ENCODE peak calls at places on chromosomes 6 and 20, in ten cellular contexts. G is mesendoderm; A is NCI-H1092 treated with DMSO at 0.1 percent for 48 hours; W is heart right ventricle; R is cardiac fibroblast; O is RWPE1; H is stimulated activated CD8-positive, alpha-beta memory T cell treated with anti-CD3 and anti-CD28 coated beads, Interleukin-2, amount 100 ng/mL, for 1 hour; Y is hypothalamus; U is cerebellar cortex; B is NCI-H1417. L is an unnamed sample.

GRCh38 chr6:118325220-118325860 is 222.8 kb upstream of the PLN start:
- DNase-seq in G (no peak), A (no peak), W (no peak), R (peak), O (peak), H (no peak), Y (no peak), U (no peak), B (no peak), L (no peak)

GRCh38 chr6:235763-236360 is 56.4 kb upstream of the DUSP22 start:
- DNase-seq in G (peak), A (no peak), W (no peak), R (peak), O (no peak), H (no peak), Y (no peak), U (no peak), B (no peak), L (no peak)

GRCh38 chr20:62143976-62144825 is 632 bp downstream of the SS18L1 start:
- DNase-seq in G (peak), A (peak), W (peak), R (peak), O (peak), H (no peak), Y (no peak), U (peak), B (peak), L (no peak)

GRCh38 chr6:73451166-73452106 is 661 bp downstream of the CGAS start:
- DNase-seq in G (peak), A (peak), W (peak), R (peak), O (peak), H (no peak), Y (no peak), U (no peak), B (peak), L (no peak)

GRCh38 chr6:151288711-151289398 is 49.1 kb downstream of the AKAP12 start:
- DNase-seq in G (no peak), A (no peak), W (no peak), R (no peak), O (no peak), H (no peak), Y (no peak), U (no peak), B (peak), L (no peak)

GRCh38 chr6:143822584-143823024 is 20.5 kb upstream of the LTV1 start:
- DNase-seq in G (peak), A (no peak), W (no peak), R (peak), O (no peak), H (no peak), Y (no peak), U (no peak), B (no peak), L (no peak)

GRCh38 chr6:4305056-4305455 is 169.7 kb upstream of the ECI2 start:
- DNase-seq in G (no peak), A (no peak), W (no peak), R (no peak), O (no peak), H (no peak), Y (no peak), U (no peak), B (no peak), L (no peak)

GRCh38 chr6:168709034-168709433 is 268.1 kb downstream of the SMOC2 start:
- DNase-seq in G (no peak), A (no peak), W (no peak), R (no peak), O (no peak), H (no peak), Y (no peak), U (no peak), B (no peak), L (peak)

GRCh38 chr20:58907481-58908137 is 55.1 kb downstream of the GNAS start:
- DNase-seq in G (no peak), A (no peak), W (peak), R (peak), O (peak), H (peak), Y (peak), U (peak), B (peak), L (peak)

GRCh38 chr6:26240157-26240980 is 124.6 kb upstream of the BTN3A2 start:
- DNase-seq in G (peak), A (no peak), W (no peak), R (peak), O (no peak), H (peak), Y (no peak), U (no peak), B (no peak), L (peak)

GRCh38 chr20:16096756-16097326 is 476.4 kb downstream of the KIF16B start:
- DNase-seq in G (no peak), A (no peak), W (no peak), R (no peak), O (no peak), H (no peak), Y (no peak), U (no peak), B (peak), L (no peak)

GRCh38 chr6:168035098-168035660 is 37.7 kb downstream of the KIF25 start:
- DNase-seq in G (peak), A (peak), W (peak), R (peak), O (peak), H (no peak), Y (no peak), U (peak), B (peak), L (peak)

GRCh38 chr20:11992426-11992825 is 74.7 kb downstream of the BTBD3 start:
- DNase-seq in G (no peak), A (no peak), W (no peak), R (no peak), O (no peak), H (no peak), Y (no peak), U (no peak), B (no peak), L (no peak)

GRCh38 chr6:89242574-89243330 is 25.6 kb upstream of the GABRR1 start:
- DNase-seq in G (peak), A (peak), W (no peak), R (peak), O (peak), H (no peak), Y (no peak), U (peak), B (peak), L (no peak)

GRCh38 chr6:108027594-108027993 is 46.9 kb downstream of the OSTM1 start:
- DNase-seq in G (peak), A (peak), W (no peak), R (peak), O (peak), H (no peak), Y (no peak), U (no peak), B (peak), L (no peak)

GRCh38 chr6:166937716-166938115 is 18.6 kb downstream of the RNASET2 start:
- DNase-seq in G (no peak), A (no peak), W (no peak), R (no peak), O (no peak), H (no peak), Y (no peak), U (no peak), B (no peak), L (no peak)

GRCh38 chr20:35368616-35369423 is 43.0 kb downstream of the UQCC1 start:
- DNase-seq in G (peak), A (no peak), W (peak), R (peak), O (no peak), H (no peak), Y (no peak), U (peak), B (no peak), L (no peak)

GRCh38 chr20:20594171-20594530 is 118.3 kb downstream of the RALGAPA2 start:
- DNase-seq in G (peak), A (peak), W (no peak), R (peak), O (peak), H (no peak), Y (no peak), U (peak), B (peak), L (no peak)

GRCh38 chr6:128558924-128559323 is 38.5 kb upstream of the PTPRK start:
- DNase-seq in G (peak), A (no peak), W (no peak), R (no peak), O (no peak), H (no peak), Y (no peak), U (no peak), B (no peak), L (no peak)

GRCh38 chr6:125794342-125795137 is 3.8 kb downstream of the NCOA7 start:
- DNase-seq in G (no peak), A (no peak), W (no peak), R (no peak), O (peak), H (no peak), Y (no peak), U (no peak), B (peak), L (no peak)

GRCh38 chr6:100347901-100348550 is 116.7 kb downstream of the SIM1 start:
- DNase-seq in G (no peak), A (no peak), W (no peak), R (peak), O (no peak), H (no peak), Y (no peak), U (no peak), B (no peak), L (no peak)

GRCh38 chr6:159608961-159609673 is 83.9 kb downstream of the SOD2 start:
- DNase-seq in G (peak), A (no peak), W (no peak), R (peak), O (peak), H (no peak), Y (no peak), U (peak), B (peak), L (no peak)

GRCh38 chr6:113082691-113083090 is 735.6 kb downstream of the RFPL4B start:
- DNase-seq in G (peak), A (no peak), W (no peak), R (peak), O (no peak), H (no peak), Y (no peak), U (no peak), B (no peak), L (no peak)

GRCh38 chr6:66376021-66376420 is 669.0 kb upstream of the EYS start:
- DNase-seq in G (no peak), A (no peak), W (no peak), R (no peak), O (peak), H (no peak), Y (no peak), U (no peak), B (no peak), L (no peak)

GRCh38 chr6:135299256-135299655 is 118.1 kb downstream of the MYB start:
- DNase-seq in G (no peak), A (no peak), W (no peak), R (peak), O (no peak), H (no peak), Y (no peak), U (no peak), B (peak), L (no peak)

GRCh38 chr20:13868331-13868730 is 83.5 kb downstream of the NDUFAF5 start:
- DNase-seq in G (no peak), A (no peak), W (no peak), R (peak), O (no peak), H (no peak), Y (no peak), U (no peak), B (no peak), L (no peak)

GRCh38 chr6:169274761-169275160 is 21.1 kb upstream of the THBS2 start:
- DNase-seq in G (no peak), A (no peak), W (no peak), R (peak), O (no peak), H (no peak), Y (no peak), U (no peak), B (no peak), L (no peak)

GRCh38 chr6:47235964-47236760 is 73.5 kb downstream of the TNFRSF21 start:
- DNase-seq in G (no peak), A (peak), W (peak), R (peak), O (no peak), H (no peak), Y (no peak), U (no peak), B (peak), L (no peak)

GRCh38 chr20:54345301-54345724 is 130.1 kb upstream of the DOK5 start:
- DNase-seq in G (no peak), A (no peak), W (no peak), R (peak), O (peak), H (no peak), Y (no peak), U (no peak), B (no peak), L (no peak)

GRCh38 chr6:35302604-35303218 is 5.1 kb downstream of the DEF6 start:
- DNase-seq in G (peak), A (no peak), W (peak), R (peak), O (peak), H (peak), Y (no peak), U (no peak), B (no peak), L (no peak)

L was measured in right atrium auricular region.